ENCODE peak calls at places on chromosomes 4 and X, in nine cellular contexts. C is CD8-positive, alpha-beta T cell; Q is cardiac fibroblast; T is adrenal gland; K is NB4; I is psoas muscle; G is aorta; R is A549; A is neural progenitor cell. M is an unnamed sample.

GRCh38 chr4:121168865-121169281 is 4.8 kb upstream of the TNIP3 start:
- DNase-seq in C (no peak), T (no peak), R (no peak), K (peak), A (no peak), G (no peak), Q (no peak), I (no peak), M (no peak)

GRCh38 chr4:159685406-159686092 is 582.7 kb downstream of the RAPGEF2 start:
- DNase-seq in K (no peak), R (no peak), G (no peak), I (no peak), T (no peak), A (peak), C (no peak), Q (peak), M (no peak)

GRCh38 chr4:76198411-76199237 is 15.0 kb downstream of the SCARB2 start:
- DNase-seq in I (no peak), A (peak), K (peak), R (no peak), G (peak), T (peak), C (no peak), Q (peak), M (no peak)

GRCh38 chr4:152735302-152735917 is 44.1 kb downstream of the TIGD4 start:
- DNase-seq in Q (peak), A (peak), T (no peak), I (no peak), K (peak), G (no peak), C (no peak), R (peak), M (no peak)

GRCh38 chr4:139454111-139454600 is at the start of gene RAB33B:
- DNase-seq in K (no peak), T (no peak), A (peak), G (no peak), C (no peak), I (no peak), Q (no peak), R (peak), M (no peak)

GRCh38 chrX:149628280-149628679 is 3.3 kb downstream of the TMEM185A start:
- DNase-seq in G (no peak), T (no peak), C (no peak), A (no peak), K (no peak), R (no peak), Q (no peak), I (no peak), M (no peak)

GRCh38 chr4:8351931-8352367 is 82.4 kb downstream of the HTRA3 start:
- DNase-seq in G (no peak), K (no peak), R (no peak), A (no peak), T (peak), C (no peak), I (no peak), Q (peak), M (peak)

GRCh38 chrX:115650916-115651315 is 89.9 kb downstream of the PLS3 start:
- DNase-seq in I (no peak), T (peak), Q (peak), G (no peak), A (peak), R (peak), C (no peak), K (peak), M (no peak)

GRCh38 chr4:180560896-180561295 is 1682.3 kb upstream of the TENM3 start:
- DNase-seq in I (no peak), Q (peak), C (no peak), A (no peak), T (no peak), R (no peak), G (no peak), K (no peak), M (no peak)

GRCh38 chrX:20863649-20864048 is 510.6 kb upstream of the CNKSR2 start:
- DNase-seq in T (no peak), G (no peak), C (no peak), R (no peak), A (no peak), I (no peak), K (no peak), Q (no peak), M (no peak)

GRCh38 chr4:40622913-40623312 is 6.8 kb downstream of the RBM47 start:
- DNase-seq in A (no peak), T (no peak), C (no peak), Q (no peak), K (no peak), I (no peak), G (no peak), R (no peak), M (no peak)

GRCh38 chrX:99266255-99266654 is 1143.8 kb downstream of the PCDH19 start:
- DNase-seq in R (no peak), Q (no peak), T (no peak), A (no peak), K (no peak), C (no peak), G (no peak), I (no peak), M (no peak)

GRCh38 chr4:158995040-158995439 is 107.8 kb upstream of the RAPGEF2 start:
- DNase-seq in I (no peak), K (no peak), R (no peak), A (no peak), T (no peak), Q (no peak), G (no peak), C (no peak), M (no peak)

GRCh38 chr4:117610706-117611308 is 423.5 kb upstream of the NDST3 start:
- DNase-seq in R (no peak), T (no peak), K (no peak), Q (no peak), I (no peak), G (no peak), A (no peak), C (no peak), M (no peak)

GRCh38 chrX:139909716-139910115 is 23.1 kb downstream of the ATP11C start:
- DNase-seq in A (no peak), C (no peak), I (no peak), K (peak), R (no peak), T (no peak), Q (no peak), G (no peak), M (no peak)

GRCh38 chr4:118224239-118224829 is 128.5 kb downstream of the PRSS12 start:
- DNase-seq in T (no peak), Q (peak), I (no peak), C (no peak), A (peak), K (peak), G (no peak), R (peak), M (no peak)

GRCh38 chr4:1082215-1083182 is 30.9 kb downstream of the RNF212 start:
- DNase-seq in T (peak), I (peak), Q (peak), R (peak), C (no peak), K (peak), G (peak), A (no peak), M (peak)

GRCh38 chrX:86146102-86146501 is 2.1 kb upstream of the DACH2 start:
- DNase-seq in T (no peak), G (no peak), I (no peak), K (no peak), R (no peak), C (no peak), A (no peak), Q (no peak), M (no peak)

GRCh38 chrX:48496660-48497059 is 12.1 kb upstream of the PORCN start:
- DNase-seq in T (peak), A (no peak), G (no peak), I (no peak), K (no peak), C (no peak), R (no peak), Q (no peak), M (no peak)

GRCh38 chr4:83112239-83112638 is 2.3 kb downstream of the PLAC8 start:
- DNase-seq in A (no peak), T (no peak), I (no peak), Q (no peak), C (no peak), K (peak), R (no peak), G (no peak), M (no peak)

GRCh38 chr4:83109480-83110221 is 4.9 kb downstream of the PLAC8 start:
- DNase-seq in C (peak), Q (peak), K (peak), T (peak), I (peak), G (peak), R (peak), A (peak), M (peak)

GRCh38 chr4:83110222-83110945 is 4.1 kb downstream of the PLAC8 start:
- DNase-seq in A (peak), R (peak), Q (peak), K (peak), I (peak), C (peak), G (peak), T (peak), M (peak)

GRCh38 chr4:83112678-83113428 is 1.7 kb downstream of the PLAC8 start:
- DNase-seq in T (no peak), R (no peak), Q (no peak), A (no peak), K (peak), C (peak), G (no peak), I (no peak), M (no peak)

GRCh38 chr4:83110970-83111369 is 3.6 kb downstream of the PLAC8 start:
- DNase-seq in R (no peak), A (no peak), T (no peak), G (no peak), I (no peak), C (no peak), Q (no peak), K (peak), M (no peak)
- H3K4me3 ChIP-seq in R (no peak), A (no peak), T (no peak), G (no peak), I (no peak), C (peak), Q (no peak), K (peak), M (no peak)

GRCh38 chr4:62913065-62913464 is 1496.2 kb downstream of the TECRL start:
- DNase-seq in C (no peak), T (no peak), K (no peak), I (no peak), A (no peak), R (no peak), Q (no peak), G (no peak), M (no peak)

GRCh38 chr4:62917649-62918048 is 1491.6 kb downstream of the TECRL start:
- DNase-seq in T (no peak), I (no peak), Q (no peak), C (no peak), R (no peak), G (no peak), A (no peak), K (no peak), M (no peak)

GRCh38 chr4:62914758-62915157 is 1494.5 kb downstream of the TECRL start:
- DNase-seq in A (no peak), Q (no peak), C (no peak), T (no peak), K (no peak), R (no peak), G (no peak), I (no peak), M (no peak)

GRCh38 chr4:62909238-62909637 is 1500.0 kb downstream of the TECRL start:
- DNase-seq in T (no peak), G (no peak), A (no peak), I (no peak), Q (no peak), K (no peak), C (no peak), R (no peak), M (no peak)

DNA sequence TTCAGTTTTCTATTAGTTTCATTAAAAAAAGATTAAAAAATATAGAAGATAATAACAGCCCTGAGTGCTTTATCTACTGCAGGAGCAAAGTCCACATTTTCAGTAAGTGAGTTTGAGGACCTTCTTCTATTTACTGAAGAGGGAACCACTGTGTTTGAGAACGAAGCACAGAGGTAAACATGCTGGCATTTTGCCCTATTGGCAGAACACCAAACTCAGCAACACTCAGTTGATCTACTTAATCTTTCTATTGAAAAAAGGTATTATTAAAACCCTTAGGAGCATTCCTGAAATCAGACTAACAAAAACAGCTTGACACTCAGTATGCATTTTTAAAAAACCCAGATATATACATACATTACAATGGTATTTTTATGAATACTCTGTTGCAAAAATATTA is 1496.7 kb downstream of the TECRL start:
- DNase-seq in T (no peak), G (no peak), C (no peak), R (no peak), K (no peak), Q (no peak), I (no peak), A (no peak), M (no peak)
- H3K4me3 ChIP-seq in T (no peak), G (no peak), C (no peak), R (no peak), K (no peak), Q (no peak), I (no peak), A (no peak), M (no peak)

DNA sequence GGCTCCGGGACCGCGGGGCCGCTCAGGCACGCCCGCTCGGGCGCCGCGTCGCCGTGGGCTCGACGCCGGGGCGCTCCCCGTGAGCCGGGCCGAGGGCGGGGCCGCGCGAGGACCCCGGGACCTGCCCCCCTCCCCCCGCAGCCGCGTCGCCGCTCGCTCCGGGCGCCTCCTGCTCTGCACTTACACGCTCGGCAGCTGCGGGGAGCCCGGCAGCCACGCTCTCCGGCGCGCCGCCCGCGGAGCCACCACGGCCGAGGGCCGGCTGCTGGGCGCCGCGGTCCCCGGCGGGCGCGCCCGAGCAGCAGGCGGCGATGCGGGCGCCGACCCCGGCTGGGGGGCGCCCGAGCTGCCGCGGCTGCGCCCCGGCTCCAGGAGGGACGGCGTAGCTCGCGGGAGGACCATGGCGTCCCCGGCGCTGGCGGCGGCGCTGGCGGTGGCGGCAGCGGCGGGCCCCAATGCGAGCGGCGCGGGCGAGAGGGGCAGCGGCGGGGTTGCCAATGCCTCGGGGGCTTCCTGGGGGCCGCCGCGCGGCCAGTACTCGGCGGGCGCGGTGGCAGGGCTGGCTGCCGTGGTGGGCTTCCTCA is at the start of gene ADRA2C:
- DNase-seq in R (peak), A (peak), K (no peak), G (no peak), C (no peak), Q (no peak), T (no peak), I (peak), M (no peak)
- H3K4me3 ChIP-seq in R (peak), A (peak), K (no peak), G (peak), C (no peak), Q (no peak), T (no peak), I (peak), M (peak)

GRCh38 chr4:70734971-70735370 is 13.2 kb downstream of the RUFY3 start:
- DNase-seq in C (no peak), G (no peak), Q (no peak), R (no peak), T (no peak), K (peak), I (no peak), A (no peak), M (no peak)
- H3K4me3 ChIP-seq in C (peak), G (peak), Q (peak), R (peak), T (no peak), K (peak), I (peak), A (no peak), M (peak)

GRCh38 chr4:100517864-100518341 is at the start of gene EMCN:
- DNase-seq in I (no peak), T (no peak), G (no peak), C (no peak), R (no peak), K (no peak), A (no peak), Q (peak), M (no peak)
- H3K4me3 ChIP-seq in I (peak), T (no peak), G (no peak), C (no peak), R (no peak), K (no peak), A (no peak), Q (no peak), M (peak)

DNA sequence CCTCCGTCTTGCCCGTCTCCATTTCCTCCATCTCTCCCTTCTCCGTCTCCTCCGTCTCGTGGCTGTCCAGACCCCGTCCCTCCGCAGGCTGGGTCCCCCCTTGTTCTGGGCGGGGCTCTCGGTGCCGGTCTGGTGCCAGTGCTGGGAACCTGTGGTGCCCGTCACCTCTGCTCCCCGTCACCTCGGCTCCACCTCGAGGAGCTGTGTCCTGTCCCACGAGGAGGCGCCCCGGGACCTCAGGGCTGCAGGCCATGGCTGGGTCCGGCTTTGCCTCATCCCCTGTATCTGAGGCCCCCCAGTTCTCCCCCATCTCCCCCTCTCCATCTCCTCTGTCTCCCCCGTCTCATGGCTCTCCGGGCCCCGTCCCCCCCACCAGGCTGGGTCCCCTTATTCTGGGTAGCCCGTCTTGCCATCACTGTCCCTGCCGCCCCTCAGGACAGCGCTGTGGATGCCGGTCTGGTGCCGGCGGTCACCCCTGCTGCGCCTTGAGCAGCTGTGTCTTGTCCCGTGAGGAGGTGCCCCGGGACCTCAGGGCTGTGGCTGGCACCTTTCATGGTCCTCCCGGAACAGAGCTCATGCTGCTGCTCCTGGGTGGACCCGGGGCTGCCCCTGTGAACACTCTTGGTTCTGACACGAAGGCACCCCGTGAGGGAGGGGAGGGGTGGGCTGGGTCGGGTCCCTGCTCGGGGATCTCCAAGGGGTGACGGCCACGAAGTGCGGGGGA is 13.3 kb upstream of the GTPBP6 start:
- DNase-seq in C (no peak), I (no peak), K (no peak), A (no peak), G (peak), Q (no peak), T (no peak), R (no peak), M (peak)
- H3K4me3 ChIP-seq in C (no peak), I (no peak), K (no peak), A (peak), G (no peak), Q (no peak), T (no peak), R (no peak), M (no peak)

GRCh38 chr4:37454263-37454800 is 209.8 kb downstream of the NWD2 start:
- DNase-seq in C (no peak), A (no peak), G (no peak), Q (no peak), I (no peak), K (no peak), R (no peak), T (no peak), M (no peak)
- H3K4me3 ChIP-seq in C (peak), A (peak), G (peak), Q (no peak), I (peak), K (no peak), R (peak), T (no peak), M (peak)